ENCODE peak calls at places on chromosomes 4 and X, in seven cellular contexts. One of them, this sample, is unnamed.

GRCh38 chr4:41069838-41070237 is 144.5 kb downstream of the APBB2 start:
- DNase-seq in T-helper 2 cell: no peak
- DNase-seq in GM12891: no peak
- DNase-seq in activated naive CD4-positive, alpha-beta T cell: no peak
- DNase-seq in PC-3: no peak
- DNase-seq in NCI-H510A treated with DMSO at 0.1 percent for 48 hours: peak
- DNase-seq in smooth muscle cell of the brain vasculature: no peak
- DNase-seq in this sample: no peak

GRCh38 chr4:60223098-60223497 is 977.0 kb upstream of the ADGRL3 start:
- DNase-seq in PC-3: no peak
- DNase-seq in activated naive CD4-positive, alpha-beta T cell: no peak
- DNase-seq in GM12891: no peak
- DNase-seq in smooth muscle cell of the brain vasculature: no peak
- DNase-seq in T-helper 2 cell: no peak
- DNase-seq in NCI-H510A treated with DMSO at 0.1 percent for 48 hours: no peak
- DNase-seq in this sample: no peak

GRCh38 chrX:9310596-9310995 is 154.3 kb upstream of the TBL1X start:
- DNase-seq in PC-3: peak
- DNase-seq in T-helper 2 cell: no peak
- DNase-seq in activated naive CD4-positive, alpha-beta T cell: no peak
- DNase-seq in GM12891: no peak
- DNase-seq in smooth muscle cell of the brain vasculature: no peak
- DNase-seq in NCI-H510A treated with DMSO at 0.1 percent for 48 hours: no peak
- DNase-seq in this sample: no peak

GRCh38 chrX:150446995-150447394 is 83.9 kb downstream of the MAMLD1 start:
- DNase-seq in activated naive CD4-positive, alpha-beta T cell: no peak
- DNase-seq in T-helper 2 cell: no peak
- DNase-seq in smooth muscle cell of the brain vasculature: no peak
- DNase-seq in NCI-H510A treated with DMSO at 0.1 percent for 48 hours: no peak
- DNase-seq in GM12891: no peak
- DNase-seq in PC-3: no peak
- DNase-seq in this sample: no peak

GRCh38 chrX:78327370-78328048 is at the start of gene CYSLTR1:
- DNase-seq in PC-3: no peak
- DNase-seq in activated naive CD4-positive, alpha-beta T cell: no peak
- DNase-seq in T-helper 2 cell: no peak
- DNase-seq in NCI-H510A treated with DMSO at 0.1 percent for 48 hours: no peak
- DNase-seq in GM12891: no peak
- DNase-seq in smooth muscle cell of the brain vasculature: no peak
- DNase-seq in this sample: no peak

GRCh38 chr4:173910911-173911310 is 372.6 kb downstream of the FBXO8 start:
- DNase-seq in smooth muscle cell of the brain vasculature: no peak
- DNase-seq in activated naive CD4-positive, alpha-beta T cell: no peak
- DNase-seq in GM12891: no peak
- DNase-seq in NCI-H510A treated with DMSO at 0.1 percent for 48 hours: no peak
- DNase-seq in PC-3: no peak
- DNase-seq in T-helper 2 cell: no peak
- DNase-seq in this sample: no peak

GRCh38 chr4:17336524-17336941 is 175.4 kb downstream of the QDPR start:
- DNase-seq in PC-3: no peak
- DNase-seq in activated naive CD4-positive, alpha-beta T cell: peak
- DNase-seq in T-helper 2 cell: peak
- DNase-seq in smooth muscle cell of the brain vasculature: no peak
- DNase-seq in GM12891: no peak
- DNase-seq in NCI-H510A treated with DMSO at 0.1 percent for 48 hours: no peak
- DNase-seq in this sample: no peak

GRCh38 chr4:150237110-150237852 is 159.0 kb downstream of the DCLK2 start:
- DNase-seq in activated naive CD4-positive, alpha-beta T cell: no peak
- DNase-seq in smooth muscle cell of the brain vasculature: no peak
- DNase-seq in PC-3: peak
- DNase-seq in GM12891: no peak
- DNase-seq in T-helper 2 cell: no peak
- DNase-seq in NCI-H510A treated with DMSO at 0.1 percent for 48 hours: no peak
- DNase-seq in this sample: no peak

GRCh38 chrX:29870608-29871007 is 344.8 kb upstream of the MAGEB2 start:
- DNase-seq in T-helper 2 cell: no peak
- DNase-seq in GM12891: no peak
- DNase-seq in activated naive CD4-positive, alpha-beta T cell: no peak
- DNase-seq in NCI-H510A treated with DMSO at 0.1 percent for 48 hours: no peak
- DNase-seq in PC-3: no peak
- DNase-seq in smooth muscle cell of the brain vasculature: no peak
- DNase-seq in this sample: no peak

GRCh38 chr4:98663226-98664006 is 5.0 kb upstream of the TSPAN5 start:
- DNase-seq in smooth muscle cell of the brain vasculature: no peak
- DNase-seq in NCI-H510A treated with DMSO at 0.1 percent for 48 hours: no peak
- DNase-seq in GM12891: peak
- DNase-seq in activated naive CD4-positive, alpha-beta T cell: no peak
- DNase-seq in T-helper 2 cell: peak
- DNase-seq in PC-3: peak
- DNase-seq in this sample: no peak

GRCh38 chrX:124736553-124737240 is 390.3 kb downstream of the SH2D1A start:
- DNase-seq in smooth muscle cell of the brain vasculature: no peak
- DNase-seq in PC-3: no peak
- DNase-seq in activated naive CD4-positive, alpha-beta T cell: peak
- DNase-seq in NCI-H510A treated with DMSO at 0.1 percent for 48 hours: peak
- DNase-seq in GM12891: no peak
- DNase-seq in T-helper 2 cell: peak
- DNase-seq in this sample: no peak

GRCh38 chrX:78979789-78980464 is 34.7 kb downstream of the P2RY10 start:
- DNase-seq in GM12891: peak
- DNase-seq in T-helper 2 cell: no peak
- DNase-seq in activated naive CD4-positive, alpha-beta T cell: no peak
- DNase-seq in smooth muscle cell of the brain vasculature: no peak
- DNase-seq in PC-3: peak
- DNase-seq in NCI-H510A treated with DMSO at 0.1 percent for 48 hours: no peak
- DNase-seq in this sample: no peak

GRCh38 chrX:47191331-47191730 is 2.3 kb upstream of the UBA1 start:
- DNase-seq in activated naive CD4-positive, alpha-beta T cell: peak
- DNase-seq in T-helper 2 cell: peak
- DNase-seq in GM12891: no peak
- DNase-seq in PC-3: peak
- DNase-seq in smooth muscle cell of the brain vasculature: no peak
- DNase-seq in NCI-H510A treated with DMSO at 0.1 percent for 48 hours: peak
- DNase-seq in this sample: no peak

GRCh38 chrX:150602296-150602695 is 33.9 kb downstream of the MTM1 start:
- DNase-seq in T-helper 2 cell: no peak
- DNase-seq in NCI-H510A treated with DMSO at 0.1 percent for 48 hours: no peak
- DNase-seq in smooth muscle cell of the brain vasculature: no peak
- DNase-seq in activated naive CD4-positive, alpha-beta T cell: no peak
- DNase-seq in GM12891: no peak
- DNase-seq in PC-3: no peak
- DNase-seq in this sample: no peak

GRCh38 chrX:136168929-136169735 is 21.8 kb downstream of the FHL1 start:
- DNase-seq in T-helper 2 cell: no peak
- DNase-seq in activated naive CD4-positive, alpha-beta T cell: no peak
- DNase-seq in smooth muscle cell of the brain vasculature: no peak
- DNase-seq in PC-3: peak
- DNase-seq in GM12891: no peak
- DNase-seq in NCI-H510A treated with DMSO at 0.1 percent for 48 hours: no peak
- DNase-seq in this sample: no peak

GRCh38 chr4:55435136-55435535 is 39.4 kb downstream of the TMEM165 start:
- DNase-seq in GM12891: no peak
- DNase-seq in activated naive CD4-positive, alpha-beta T cell: no peak
- DNase-seq in NCI-H510A treated with DMSO at 0.1 percent for 48 hours: no peak
- DNase-seq in PC-3: peak
- DNase-seq in smooth muscle cell of the brain vasculature: no peak
- DNase-seq in T-helper 2 cell: no peak
- DNase-seq in this sample: no peak

GRCh38 chr4:79308971-79309370 is 16.9 kb downstream of the NAA11 start:
- DNase-seq in NCI-H510A treated with DMSO at 0.1 percent for 48 hours: no peak
- DNase-seq in smooth muscle cell of the brain vasculature: no peak
- DNase-seq in PC-3: no peak
- DNase-seq in activated naive CD4-positive, alpha-beta T cell: no peak
- DNase-seq in GM12891: no peak
- DNase-seq in T-helper 2 cell: no peak
- DNase-seq in this sample: no peak

GRCh38 chr4:22474636-22475310 is 41.1 kb downstream of the ADGRA3 start:
- DNase-seq in GM12891: no peak
- DNase-seq in activated naive CD4-positive, alpha-beta T cell: no peak
- DNase-seq in T-helper 2 cell: no peak
- DNase-seq in smooth muscle cell of the brain vasculature: no peak
- DNase-seq in PC-3: peak
- DNase-seq in NCI-H510A treated with DMSO at 0.1 percent for 48 hours: no peak
- DNase-seq in this sample: no peak

GRCh38 chr4:40197879-40198689 is 1.3 kb downstream of the RHOH start:
- DNase-seq in T-helper 2 cell: no peak
- DNase-seq in PC-3: no peak
- DNase-seq in GM12891: no peak
- DNase-seq in NCI-H510A treated with DMSO at 0.1 percent for 48 hours: no peak
- DNase-seq in smooth muscle cell of the brain vasculature: no peak
- DNase-seq in activated naive CD4-positive, alpha-beta T cell: no peak
- DNase-seq in this sample: no peak

GRCh38 chr4:140996757-140997156 is 136.5 kb downstream of the RNF150 start:
- DNase-seq in PC-3: no peak
- DNase-seq in activated naive CD4-positive, alpha-beta T cell: no peak
- DNase-seq in smooth muscle cell of the brain vasculature: no peak
- DNase-seq in NCI-H510A treated with DMSO at 0.1 percent for 48 hours: no peak
- DNase-seq in T-helper 2 cell: no peak
- DNase-seq in GM12891: no peak
- DNase-seq in this sample: no peak

GRCh38 chr4:142474398-142475087 is 371.6 kb downstream of the INPP4B start:
- DNase-seq in NCI-H510A treated with DMSO at 0.1 percent for 48 hours: peak
- DNase-seq in activated naive CD4-positive, alpha-beta T cell: no peak
- DNase-seq in smooth muscle cell of the brain vasculature: no peak
- DNase-seq in GM12891: no peak
- DNase-seq in PC-3: peak
- DNase-seq in T-helper 2 cell: no peak
- DNase-seq in this sample: no peak

GRCh38 chr4:125254111-125254510 is 60.6 kb upstream of the FAT4 start:
- DNase-seq in activated naive CD4-positive, alpha-beta T cell: no peak
- DNase-seq in NCI-H510A treated with DMSO at 0.1 percent for 48 hours: no peak
- DNase-seq in PC-3: no peak
- DNase-seq in T-helper 2 cell: no peak
- DNase-seq in GM12891: no peak
- DNase-seq in smooth muscle cell of the brain vasculature: no peak
- DNase-seq in this sample: no peak

GRCh38 chrX:68084765-68085164 is 348.5 kb downstream of the OPHN1 start:
- DNase-seq in NCI-H510A treated with DMSO at 0.1 percent for 48 hours: no peak
- DNase-seq in activated naive CD4-positive, alpha-beta T cell: no peak
- DNase-seq in smooth muscle cell of the brain vasculature: no peak
- DNase-seq in PC-3: no peak
- DNase-seq in GM12891: no peak
- DNase-seq in T-helper 2 cell: no peak
- DNase-seq in this sample: no peak

GRCh38 chr4:184446132-184446531 is 28.2 kb downstream of the IRF2 start:
- DNase-seq in NCI-H510A treated with DMSO at 0.1 percent for 48 hours: peak
- DNase-seq in smooth muscle cell of the brain vasculature: no peak
- DNase-seq in T-helper 2 cell: no peak
- DNase-seq in GM12891: no peak
- DNase-seq in activated naive CD4-positive, alpha-beta T cell: no peak
- DNase-seq in PC-3: no peak
- DNase-seq in this sample: no peak

GRCh38 chrX:129808829-129809745 is 29.3 kb downstream of the SASH3 start:
- DNase-seq in NCI-H510A treated with DMSO at 0.1 percent for 48 hours: no peak
- DNase-seq in smooth muscle cell of the brain vasculature: no peak
- DNase-seq in PC-3: no peak
- DNase-seq in activated naive CD4-positive, alpha-beta T cell: no peak
- DNase-seq in GM12891: no peak
- DNase-seq in T-helper 2 cell: no peak
- DNase-seq in this sample: no peak

GRCh38 chrX:124925681-124926080 is 394.0 kb upstream of the TEX13C start:
- DNase-seq in activated naive CD4-positive, alpha-beta T cell: no peak
- DNase-seq in PC-3: no peak
- DNase-seq in T-helper 2 cell: no peak
- DNase-seq in NCI-H510A treated with DMSO at 0.1 percent for 48 hours: peak
- DNase-seq in smooth muscle cell of the brain vasculature: no peak
- DNase-seq in GM12891: no peak
- DNase-seq in this sample: no peak

GRCh38 chrX:46029777-46030176 is 515.4 kb downstream of the ZNF674 start:
- DNase-seq in GM12891: no peak
- DNase-seq in activated naive CD4-positive, alpha-beta T cell: no peak
- DNase-seq in NCI-H510A treated with DMSO at 0.1 percent for 48 hours: peak
- DNase-seq in PC-3: peak
- DNase-seq in smooth muscle cell of the brain vasculature: no peak
- DNase-seq in T-helper 2 cell: no peak
- DNase-seq in this sample: no peak